ENCODE peak calls at places on chromosomes 7 and 10, in six cellular contexts. One of them, this sample, is unnamed.

GRCh38 chr10:15122477-15123030 is 25.4 kb downstream of the RPP38 start:
- DNase-seq in SHP77: no peak
- DNase-seq in heart right ventricle: no peak
- DNase-seq in SW 1271: no peak
- DNase-seq in activated T-cell treated with anti-CD3 and anti-CD28 coated beads for 1 hour: no peak
- DNase-seq in neural progenitor cell: no peak
- DNase-seq in this sample: no peak

GRCh38 chr7:115356139-115356746 is 434.3 kb downstream of the MDFIC start:
- DNase-seq in SHP77: peak
- DNase-seq in activated T-cell treated with anti-CD3 and anti-CD28 coated beads for 1 hour: no peak
- DNase-seq in neural progenitor cell: peak
- DNase-seq in SW 1271: no peak
- DNase-seq in heart right ventricle: no peak
- DNase-seq in this sample: no peak

GRCh38 chr7:134362587-134363483 is 46.1 kb upstream of the SLC35B4 start:
- DNase-seq in SHP77: no peak
- DNase-seq in neural progenitor cell: no peak
- DNase-seq in heart right ventricle: no peak
- DNase-seq in SW 1271: no peak
- DNase-seq in activated T-cell treated with anti-CD3 and anti-CD28 coated beads for 1 hour: no peak
- DNase-seq in this sample: no peak

GRCh38 chr7:148941598-148942280 is 57.6 kb upstream of the EZH2 start:
- DNase-seq in activated T-cell treated with anti-CD3 and anti-CD28 coated beads for 1 hour: peak
- DNase-seq in neural progenitor cell: peak
- DNase-seq in SW 1271: peak
- DNase-seq in SHP77: peak
- DNase-seq in heart right ventricle: peak
- DNase-seq in this sample: peak

GRCh38 chr10:91406322-91406721 is 3.8 kb upstream of the HECTD2 start:
- DNase-seq in neural progenitor cell: no peak
- DNase-seq in SHP77: no peak
- DNase-seq in activated T-cell treated with anti-CD3 and anti-CD28 coated beads for 1 hour: no peak
- DNase-seq in heart right ventricle: no peak
- DNase-seq in SW 1271: no peak
- DNase-seq in this sample: no peak

GRCh38 chr7:157404845-157405481 is 68.2 kb downstream of the DNAJB6 start:
- DNase-seq in heart right ventricle: no peak
- DNase-seq in SHP77: no peak
- DNase-seq in SW 1271: peak
- DNase-seq in neural progenitor cell: no peak
- DNase-seq in activated T-cell treated with anti-CD3 and anti-CD28 coated beads for 1 hour: no peak
- DNase-seq in this sample: peak

GRCh38 chr10:20877986-20878979 is 18.8 kb downstream of the NEBL start:
- DNase-seq in neural progenitor cell: no peak
- DNase-seq in SHP77: no peak
- DNase-seq in SW 1271: no peak
- DNase-seq in heart right ventricle: no peak
- DNase-seq in activated T-cell treated with anti-CD3 and anti-CD28 coated beads for 1 hour: no peak
- DNase-seq in this sample: no peak

GRCh38 chr10:68597407-68597806 is 37.3 kb downstream of the TET1 start:
- DNase-seq in activated T-cell treated with anti-CD3 and anti-CD28 coated beads for 1 hour: no peak
- DNase-seq in SW 1271: no peak
- DNase-seq in heart right ventricle: no peak
- DNase-seq in SHP77: no peak
- DNase-seq in neural progenitor cell: no peak
- DNase-seq in this sample: no peak

GRCh38 chr7:79307376-79307775 is 146.1 kb downstream of the MAGI2 start:
- DNase-seq in SHP77: no peak
- DNase-seq in SW 1271: no peak
- DNase-seq in heart right ventricle: no peak
- DNase-seq in activated T-cell treated with anti-CD3 and anti-CD28 coated beads for 1 hour: no peak
- DNase-seq in neural progenitor cell: no peak
- DNase-seq in this sample: no peak

GRCh38 chr10:103394180-103394579 is 2.1 kb downstream of the ATP5MK start:
- DNase-seq in SW 1271: no peak
- DNase-seq in activated T-cell treated with anti-CD3 and anti-CD28 coated beads for 1 hour: no peak
- DNase-seq in heart right ventricle: no peak
- DNase-seq in SHP77: no peak
- DNase-seq in neural progenitor cell: no peak
- DNase-seq in this sample: no peak

GRCh38 chr10:59456199-59456598 is 93.8 kb upstream of the FAM13C start:
- DNase-seq in heart right ventricle: no peak
- DNase-seq in SHP77: no peak
- DNase-seq in SW 1271: no peak
- DNase-seq in activated T-cell treated with anti-CD3 and anti-CD28 coated beads for 1 hour: no peak
- DNase-seq in neural progenitor cell: no peak
- DNase-seq in this sample: no peak

GRCh38 chr10:33195608-33196376 is 138.7 kb downstream of the NRP1 start:
- DNase-seq in heart right ventricle: no peak
- DNase-seq in activated T-cell treated with anti-CD3 and anti-CD28 coated beads for 1 hour: no peak
- DNase-seq in neural progenitor cell: no peak
- DNase-seq in SHP77: no peak
- DNase-seq in SW 1271: no peak
- DNase-seq in this sample: peak

GRCh38 chr10:51073461-51074237 is 638 bp upstream of the PRKG1 start:
- DNase-seq in heart right ventricle: peak
- DNase-seq in SHP77: no peak
- DNase-seq in SW 1271: no peak
- DNase-seq in neural progenitor cell: no peak
- DNase-seq in activated T-cell treated with anti-CD3 and anti-CD28 coated beads for 1 hour: no peak
- DNase-seq in this sample: no peak